ENCODE peak calls at places on chromosomes 7 and 10, in nine cellular contexts. D, L, K, W, M, J, O, G and H are unnamed samples.

GRCh38 chr7:6015917-6016652 is 7.0 kb downstream of the AIMP2 start:
- DNase-seq in W (peak; percentile 72), L (peak; percentile 96), D (no peak), M (peak; percentile 40), O (peak; percentile 84), G (peak; percentile 76), K (no peak), J (peak; percentile 55), H (no peak)

GRCh38 chr7:2045559-2046405 is 187.0 kb downstream of the MAD1L1 start:
- DNase-seq in W (no peak), O (peak; percentile 63), J (no peak), M (no peak), K (no peak), L (no peak), G (no peak), D (no peak), H (peak; percentile 24)

GRCh38 chr10:112815238-112816032 is 134.6 kb upstream of the TCF7L2 start:
- DNase-seq in M (no peak), L (peak; percentile 82), K (no peak), O (peak; percentile 21), G (peak; percentile 80), D (no peak), J (no peak), W (no peak), H (no peak)

GRCh38 chr10:69866688-69867461 is 65.2 kb downstream of the COL13A1 start:
- DNase-seq in O (peak; percentile 71), M (no peak), D (no peak), W (no peak), J (peak; percentile 24), K (no peak), L (peak; percentile 90), G (peak; percentile 91), H (peak; percentile 81)

GRCh38 chr7:18086165-18087030 is 58.8 kb upstream of the PRPS1L1 start:
- DNase-seq in J (peak; percentile 16), L (peak; percentile 47), W (peak; percentile 73), G (peak; percentile 41), K (no peak), O (peak; percentile 63), M (peak; percentile 80), D (peak; percentile 52), H (peak; percentile 59)

GRCh38 chr10:122782911-122783310 is 62.7 kb downstream of the CUZD1 start:
- DNase-seq in W (no peak), L (no peak), J (no peak), O (no peak), D (no peak), K (no peak), G (no peak), M (no peak), H (no peak)

GRCh38 chr7:22723171-22723601 is 3.8 kb upstream of the IL6 start:
- DNase-seq in O (peak; percentile 86), J (peak; percentile 84), D (no peak), G (peak; percentile 33), L (peak; percentile 58), K (no peak), W (no peak), M (peak; percentile 10), H (no peak)

GRCh38 chr10:74231375-74231774 is 80.4 kb downstream of the ADK start:
- DNase-seq in D (no peak), K (no peak), M (no peak), W (no peak), J (no peak), O (no peak), G (peak; percentile 55), L (peak; percentile 43), H (no peak)

GRCh38 chr10:50396491-50397311 is 145.4 kb upstream of the ASAH2 start:
- DNase-seq in W (no peak), L (peak; percentile 77), D (no peak), O (no peak), G (peak; percentile 84), M (no peak), K (no peak), J (no peak), H (no peak)

GRCh38 chr7:133688483-133689239 is 435.8 kb downstream of the EXOC4 start:
- DNase-seq in K (no peak), M (no peak), O (no peak), D (no peak), J (no peak), G (peak; percentile 85), L (peak; percentile 77), W (no peak), H (no peak)

GRCh38 chr7:75915416-75916156 is 631 bp downstream of the POR start:
- DNase-seq in W (peak; percentile 46), L (peak; percentile 55), J (peak; percentile 15), O (peak; percentile 82), D (no peak), M (peak; percentile 46), K (no peak), G (peak; percentile 14), H (peak; percentile 44)

GRCh38 chr7:129903935-129904334 is 48.8 kb downstream of the UBE2H start:
- DNase-seq in O (no peak), L (no peak), G (no peak), W (no peak), M (no peak), J (no peak), K (no peak), D (no peak), H (no peak)

GRCh38 chr7:75649462-75649861 is 89.3 kb downstream of the HIP1 start:
- DNase-seq in W (no peak), D (no peak), L (no peak), M (peak; percentile 24), G (no peak), J (peak; percentile 36), O (peak; percentile 79), K (no peak), H (no peak)

GRCh38 chr7:126768836-126769235 is 483.9 kb downstream of the GRM8 start:
- DNase-seq in L (no peak), J (no peak), W (no peak), O (no peak), D (no peak), M (no peak), G (no peak), K (no peak), H (no peak)

GRCh38 chr7:158951725-158952124 is 95.4 kb downstream of the DYNC2I1 start:
- DNase-seq in J (no peak), G (no peak), O (no peak), D (no peak), M (no peak), W (no peak), L (no peak), K (no peak), H (no peak)

GRCh38 chr10:54769051-54769450 is 32.0 kb downstream of the PCDH15 start:
- DNase-seq in L (no peak), K (no peak), G (no peak), J (no peak), D (no peak), O (no peak), M (no peak), W (no peak), H (no peak)